ENCODE peak calls at places on chromosomes 3 and 15, in six cellular contexts. Z, I, K, H, C and L are unnamed samples.
A peak's percentile ranks its signal among the peaks of the same experiment; 100 is the strongest.

GRCh38 chr15:57296473-57297162 is 79.7 kb upstream of the CGNL1 start:
- DNase-seq in C (no peak), H (no peak), Z (no peak), K (no peak), I (no peak), L (no peak)

GRCh38 chr3:128323206-128324081 is 143.2 kb downstream of the DNAJB8 start:
- DNase-seq in K (no peak), H (peak; percentile 34), C (no peak), Z (no peak), I (peak; percentile 65), L (no peak)

GRCh38 chr15:58980351-58980939 is 7.0 kb upstream of the RNF111 start:
- DNase-seq in C (peak; percentile 14), Z (no peak), K (no peak), H (no peak), I (no peak), L (no peak)

GRCh38 chr3:183369117-183369516 is 59.3 kb downstream of the MCF2L2 start:
- DNase-seq in Z (no peak), K (no peak), C (no peak), H (no peak), I (no peak), L (no peak)

GRCh38 chr3:126261037-126261436 is 80.7 kb upstream of the ALDH1L1 start:
- DNase-seq in C (peak; percentile 48), I (peak; percentile 94), H (no peak), K (peak; percentile 72), Z (peak; percentile 30), L (no peak)

GRCh38 chr3:147360936-147361670 is 45.2 kb downstream of the ZIC4 start:
- DNase-seq in H (no peak), K (no peak), Z (no peak), I (no peak), C (peak; percentile 89), L (no peak)

GRCh38 chr3:14274999-14275961 is 96.7 kb downstream of the LSM3 start:
- DNase-seq in H (no peak), C (peak; percentile 70), Z (no peak), I (no peak), K (no peak), L (no peak)

GRCh38 chr15:45855907-45856579 is 221.2 kb downstream of the SQOR start:
- DNase-seq in K (no peak), I (no peak), Z (no peak), H (no peak), C (no peak), L (no peak)

GRCh38 chr15:69891070-69891491 is 206.6 kb downstream of the TLE3 start:
- DNase-seq in Z (no peak), I (no peak), C (peak; percentile 42), K (no peak), H (no peak), L (no peak)

GRCh38 chr3:168029705-168030104 is 66.0 kb downstream of the GOLIM4 start:
- DNase-seq in C (peak; percentile 33), H (no peak), I (no peak), K (no peak), Z (no peak), L (no peak)

GRCh38 chr3:184352149-184352785 is 9.1 kb downstream of the CLCN2 start:
- DNase-seq in I (no peak), K (no peak), H (no peak), Z (no peak), C (no peak), L (no peak)

GRCh38 chr15:81163961-81164800 is 30.1 kb downstream of the CFAP161 start:
- DNase-seq in C (peak; percentile 12), K (no peak), H (no peak), I (no peak), Z (no peak), L (no peak)

GRCh38 chr3:33391255-33391995 is 48.8 kb downstream of the UBP1 start:
- DNase-seq in Z (no peak), I (no peak), H (no peak), C (no peak), K (no peak), L (no peak)

GRCh38 chr15:68411735-68412134 is 20.2 kb downstream of the ITGA11 start:
- DNase-seq in Z (no peak), I (peak; percentile 47), C (no peak), K (no peak), H (no peak), L (no peak)

GRCh38 chr3:149343951-149344350 is 10.5 kb upstream of the TM4SF18 start:
- DNase-seq in I (no peak), C (peak; percentile 19), K (no peak), Z (no peak), H (no peak), L (no peak)

GRCh38 chr3:111541911-111542483 is at the start of gene CD96:
- DNase-seq in Z (no peak), K (no peak), I (no peak), C (no peak), H (no peak), L (no peak)

GRCh38 chr3:62832569-62832968 is 42.6 kb downstream of the CADPS start:
- DNase-seq in Z (no peak), C (no peak), I (no peak), K (no peak), H (no peak), L (no peak)

GRCh38 chr3:62827550-62827949 is 47.7 kb downstream of the CADPS start:
- DNase-seq in H (no peak), K (no peak), Z (no peak), C (no peak), I (no peak), L (no peak)

GRCh38 chr3:62837145-62837787 is 38.0 kb downstream of the CADPS start:
- DNase-seq in I (no peak), C (no peak), H (no peak), K (no peak), Z (no peak), L (no peak)

GRCh38 chr3:62835594-62836236 is 39.5 kb downstream of the CADPS start:
- DNase-seq in I (no peak), C (no peak), Z (no peak), H (no peak), K (no peak), L (no peak)

GRCh38 chr3:62833538-62833937 is 41.7 kb downstream of the CADPS start:
- DNase-seq in K (no peak), I (no peak), Z (no peak), H (no peak), C (peak; percentile 44), L (peak; percentile 27)
- H3K4me1 ChIP-seq in K (no peaks in the 10 kb centered on the region), I (no peaks in the 10 kb centered on the region), Z (no peaks in the 10 kb centered on the region), H (no peaks in the 10 kb centered on the region), C (peaks cover 26% of the 10 kb centered on the region), L (no peaks in the 10 kb centered on the region)

GRCh38 chr3:179495483-179495882 is 44.2 kb upstream of the GNB4 start:
- DNase-seq in I (no peak), C (no peak), Z (no peak), K (no peak), H (no peak), L (no peak)
- H3K9me3 ChIP-seq in I (peaks cover 10% of the 10 kb centered on the region), C (peaks cover 10% of the 10 kb centered on the region), Z (peaks cover 35% of the 10 kb centered on the region), K (peaks cover 40% of the 10 kb centered on the region), H (peaks cover 73% of the 10 kb centered on the region), L (peaks cover 29% of the 10 kb centered on the region)

GRCh38 chr15:60972301-60972700 is 256.8 kb downstream of the RORA start:
- DNase-seq in Z (no peak), K (no peak), C (no peak), H (no peak), I (no peak), L (no peak)
- H3K4me1 ChIP-seq in Z (peaks cover 25% of the 10 kb centered on the region), K (peaks cover 21% of the 10 kb centered on the region), C (peaks cover 13% of the 10 kb centered on the region), H (no peaks in the 10 kb centered on the region), I (peaks cover 30% of the 10 kb centered on the region), L (no peaks in the 10 kb centered on the region)

DNA sequence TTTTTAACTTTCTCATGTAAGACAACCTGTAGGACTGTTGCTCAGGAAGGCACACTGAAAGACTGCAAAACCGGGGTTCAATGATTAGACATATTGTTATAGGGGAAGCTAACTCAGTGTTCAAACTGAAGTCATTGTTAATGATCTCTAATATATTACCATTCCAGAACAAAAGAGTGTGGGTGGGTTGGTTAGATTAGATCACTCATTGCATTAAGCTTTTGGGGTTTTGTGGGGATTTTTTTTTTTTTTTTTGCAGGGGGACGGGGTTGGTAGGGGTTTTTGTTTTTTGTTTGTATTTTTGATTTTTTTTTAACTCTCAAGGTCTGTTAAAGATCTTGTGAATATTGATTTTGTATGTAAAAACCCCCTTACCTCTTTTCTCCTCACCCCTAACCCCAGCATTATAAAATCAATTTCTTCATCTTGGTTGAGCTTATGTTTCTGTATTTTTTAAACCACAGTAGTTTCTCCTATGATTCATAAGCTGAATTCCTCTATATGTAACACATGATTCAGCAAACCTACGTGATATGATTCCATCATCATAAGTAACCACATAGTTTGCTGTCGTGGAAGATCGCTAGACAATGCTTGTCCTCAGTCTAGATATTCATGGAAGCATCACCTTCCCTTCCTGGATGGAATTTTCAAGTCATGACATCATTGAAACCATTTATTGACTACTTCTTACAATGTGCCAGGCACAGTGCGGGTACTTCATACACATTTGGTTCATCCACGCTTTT is 544.1 kb upstream of the MDFIC2 start:
- DNase-seq in C (no peak), K (no peak), I (no peak), H (no peak), Z (no peak), L (no peak)
- H3K9me3 ChIP-seq in C (no peaks in the 10 kb centered on the region), K (no peaks in the 10 kb centered on the region), I (no peaks in the 10 kb centered on the region), H (no peaks in the 10 kb centered on the region), Z (no peaks in the 10 kb centered on the region), L (no peaks in the 10 kb centered on the region)

DNA sequence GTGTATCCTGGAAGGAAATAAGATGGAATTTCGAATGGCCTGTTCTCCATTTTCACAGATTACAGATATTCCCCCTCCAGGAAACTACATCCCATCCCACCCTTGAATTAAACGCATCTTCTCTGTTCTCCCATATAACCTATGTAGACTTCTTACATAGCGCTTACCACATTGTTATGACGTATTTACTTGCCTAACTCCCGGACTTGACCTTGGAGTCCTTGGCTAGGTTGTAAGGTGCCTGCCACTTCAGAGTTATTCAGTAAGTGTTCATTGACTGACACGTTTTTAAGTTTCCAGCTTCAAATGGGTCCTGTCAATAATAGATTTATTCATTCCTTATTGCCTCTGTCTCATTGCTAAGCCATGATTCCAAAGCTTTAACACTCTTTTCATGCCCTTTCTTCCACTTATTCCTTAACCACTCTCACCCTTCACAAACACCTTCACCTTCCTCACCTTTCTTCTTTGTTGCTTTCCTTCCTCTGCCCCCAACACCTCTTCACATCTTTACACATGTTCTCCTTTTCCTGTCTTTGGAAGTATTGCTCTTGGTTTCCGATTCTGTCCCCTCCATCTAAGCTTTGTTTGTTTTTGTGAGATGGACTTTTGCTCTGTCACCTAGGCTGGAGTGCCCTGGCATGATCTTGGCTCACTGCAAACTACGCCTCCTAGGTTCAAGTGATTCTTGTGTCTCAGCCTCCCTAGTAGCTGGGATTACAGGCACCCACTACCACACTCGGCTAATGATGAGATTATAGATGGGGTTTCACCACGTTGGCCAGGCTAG is 138.3 kb downstream of the CMSS1 start:
- DNase-seq in K (no peak), Z (no peak), I (no peak), H (no peak), C (no peak), L (no peak)
- H3K4me1 ChIP-seq in K (peaks cover 51% of the 10 kb centered on the region), Z (peaks cover 68% of the 10 kb centered on the region), I (peaks cover 15% of the 10 kb centered on the region), H (peaks cover 36% of the 10 kb centered on the region), C (peaks cover 5% of the 10 kb centered on the region), L (no peaks in the 10 kb centered on the region)

GRCh38 chr3:160245261-160245800 is 20.1 kb downstream of the C3orf80 start:
- DNase-seq in K (no peak), C (no peak), H (no peak), I (no peak), Z (no peak), L (no peak)
- H3K9me3 ChIP-seq in K (no peaks in the 10 kb centered on the region), C (no peaks in the 10 kb centered on the region), H (peaks cover 14% of the 10 kb centered on the region), I (no peaks in the 10 kb centered on the region), Z (no peaks in the 10 kb centered on the region), L (peaks cover 7% of the 10 kb centered on the region)

GRCh38 chr3:71370467-71370866 is 213.1 kb downstream of the FOXP1 start:
- DNase-seq in K (no peak), C (no peak), H (no peak), I (no peak), Z (no peak), L (no peak)
- H3K4me1 ChIP-seq in K (peaks cover 8% of the 10 kb centered on the region), C (peaks cover 15% of the 10 kb centered on the region), H (peaks cover 7% of the 10 kb centered on the region), I (peaks cover 17% of the 10 kb centered on the region), Z (peaks cover 35% of the 10 kb centered on the region), L (no peaks in the 10 kb centered on the region)